ENCODE peak calls at places on chromosomes 1 and 21, in seven cellular contexts. One of them, this sample, is unnamed.

GRCh38 chr1:151059342-151060240 is at the start of gene CDC42SE1:
- DNase-seq in hepatocyte: peak; percentile 95
- DNase-seq in tibial artery: peak; percentile 90
- DNase-seq in heart right ventricle: peak; percentile 87
- DNase-seq in uterus: peak; percentile 76
- DNase-seq in lower lobe of right lung: peak; percentile 92
- DNase-seq in stomach: peak; percentile 83
- DNase-seq in this sample: peak; percentile 75

GRCh38 chr1:167221126-167221803 is 579 bp downstream of the POU2F1 start:
- DNase-seq in hepatocyte: peak; percentile 74
- DNase-seq in tibial artery: peak; percentile 65
- DNase-seq in heart right ventricle: no peak
- DNase-seq in uterus: no peak
- DNase-seq in lower lobe of right lung: no peak
- DNase-seq in stomach: peak; percentile 27
- DNase-seq in this sample: no peak

GRCh38 chr21:28899744-28900143 is 92.9 kb downstream of the LTN1 start:
- DNase-seq in hepatocyte: no peak
- DNase-seq in tibial artery: no peak
- DNase-seq in heart right ventricle: no peak
- DNase-seq in uterus: no peak
- DNase-seq in lower lobe of right lung: no peak
- DNase-seq in stomach: no peak
- DNase-seq in this sample: no peak

GRCh38 chr1:198932351-198932991 is 293.6 kb downstream of the PTPRC start:
- DNase-seq in hepatocyte: no peak
- DNase-seq in tibial artery: no peak
- DNase-seq in heart right ventricle: no peak
- DNase-seq in uterus: no peak
- DNase-seq in lower lobe of right lung: no peak
- DNase-seq in stomach: no peak
- DNase-seq in this sample: no peak

GRCh38 chr21:38777015-38777414 is 28.7 kb upstream of the ETS2 start:
- DNase-seq in hepatocyte: no peak
- DNase-seq in tibial artery: no peak
- DNase-seq in heart right ventricle: no peak
- DNase-seq in uterus: no peak
- DNase-seq in lower lobe of right lung: no peak
- DNase-seq in stomach: no peak
- DNase-seq in this sample: no peak

GRCh38 chr1:241641748-241642592 is 1.8 kb upstream of the CHML start:
- DNase-seq in hepatocyte: peak; percentile 22
- DNase-seq in tibial artery: no peak
- DNase-seq in heart right ventricle: no peak
- DNase-seq in uterus: no peak
- DNase-seq in lower lobe of right lung: no peak
- DNase-seq in stomach: no peak
- DNase-seq in this sample: no peak

GRCh38 chr1:199612976-199613774 is 414.3 kb upstream of the NR5A2 start:
- DNase-seq in hepatocyte: no peak
- DNase-seq in tibial artery: no peak
- DNase-seq in heart right ventricle: no peak
- DNase-seq in uterus: no peak
- DNase-seq in lower lobe of right lung: no peak
- DNase-seq in stomach: no peak
- DNase-seq in this sample: no peak

GRCh38 chr21:35390013-35390776 is 341.1 kb upstream of the RUNX1 start:
- DNase-seq in hepatocyte: peak; percentile 22
- DNase-seq in tibial artery: no peak
- DNase-seq in heart right ventricle: no peak
- DNase-seq in uterus: no peak
- DNase-seq in lower lobe of right lung: no peak
- DNase-seq in stomach: peak; percentile 34
- DNase-seq in this sample: peak; percentile 45

GRCh38 chr1:3126756-3127718 is 58.0 kb downstream of the PRDM16 start:
- DNase-seq in hepatocyte: no peak
- DNase-seq in tibial artery: no peak
- DNase-seq in heart right ventricle: no peak
- DNase-seq in uterus: no peak
- DNase-seq in lower lobe of right lung: no peak
- DNase-seq in stomach: no peak
- DNase-seq in this sample: no peak
- H3K4me1 ChIP-seq in hepatocyte: peaks cover 16% of the 10 kb centered on the region
- H3K4me1 ChIP-seq in tibial artery: peaks cover 100% of the 10 kb centered on the region
- H3K4me1 ChIP-seq in heart right ventricle: peaks cover 33% of the 10 kb centered on the region
- H3K4me1 ChIP-seq in uterus: peaks cover 11% of the 10 kb centered on the region
- H3K4me1 ChIP-seq in lower lobe of right lung: peaks cover 24% of the 10 kb centered on the region
- H3K4me1 ChIP-seq in stomach: peaks cover 76% of the 10 kb centered on the region
- H3K4me1 ChIP-seq in this sample: peaks cover 8% of the 10 kb centered on the region

GRCh38 chr1:29332204-29332603 is 95.9 kb downstream of the PTPRU start:
- DNase-seq in hepatocyte: peak; percentile 66
- DNase-seq in tibial artery: no peak
- DNase-seq in heart right ventricle: no peak
- DNase-seq in uterus: peak; percentile 29
- DNase-seq in lower lobe of right lung: no peak
- DNase-seq in stomach: no peak
- DNase-seq in this sample: no peak
- TF ChIP-seq CTCF in hepatocyte: peak; percentile 36
- TF ChIP-seq CTCF in tibial artery: no peak
- TF ChIP-seq CTCF in heart right ventricle: peak; percentile 43
- TF ChIP-seq CTCF in uterus: no peak
- TF ChIP-seq CTCF in lower lobe of right lung: peak; percentile 44
- TF ChIP-seq CTCF in stomach: no peak
- TF ChIP-seq CTCF in this sample: no peak

GRCh38 chr1:43345119-43345518 is 7.5 kb downstream of the MPL start:
- DNase-seq in hepatocyte: peak; percentile 53
- DNase-seq in tibial artery: peak; percentile 11
- DNase-seq in heart right ventricle: no peak
- DNase-seq in uterus: no peak
- DNase-seq in lower lobe of right lung: no peak
- DNase-seq in stomach: no peak
- DNase-seq in this sample: no peak
- H3K4me1 ChIP-seq in hepatocyte: peaks cover 14% of the 10 kb centered on the region
- H3K4me1 ChIP-seq in tibial artery: peaks cover 20% of the 10 kb centered on the region
- H3K4me1 ChIP-seq in heart right ventricle: peaks cover 19% of the 10 kb centered on the region
- H3K4me1 ChIP-seq in uterus: no peaks in the 10 kb centered on the region
- H3K4me1 ChIP-seq in lower lobe of right lung: peaks cover 22% of the 10 kb centered on the region
- H3K4me1 ChIP-seq in stomach: peaks cover 32% of the 10 kb centered on the region
- H3K4me1 ChIP-seq in this sample: peaks cover 18% of the 10 kb centered on the region

DNA sequence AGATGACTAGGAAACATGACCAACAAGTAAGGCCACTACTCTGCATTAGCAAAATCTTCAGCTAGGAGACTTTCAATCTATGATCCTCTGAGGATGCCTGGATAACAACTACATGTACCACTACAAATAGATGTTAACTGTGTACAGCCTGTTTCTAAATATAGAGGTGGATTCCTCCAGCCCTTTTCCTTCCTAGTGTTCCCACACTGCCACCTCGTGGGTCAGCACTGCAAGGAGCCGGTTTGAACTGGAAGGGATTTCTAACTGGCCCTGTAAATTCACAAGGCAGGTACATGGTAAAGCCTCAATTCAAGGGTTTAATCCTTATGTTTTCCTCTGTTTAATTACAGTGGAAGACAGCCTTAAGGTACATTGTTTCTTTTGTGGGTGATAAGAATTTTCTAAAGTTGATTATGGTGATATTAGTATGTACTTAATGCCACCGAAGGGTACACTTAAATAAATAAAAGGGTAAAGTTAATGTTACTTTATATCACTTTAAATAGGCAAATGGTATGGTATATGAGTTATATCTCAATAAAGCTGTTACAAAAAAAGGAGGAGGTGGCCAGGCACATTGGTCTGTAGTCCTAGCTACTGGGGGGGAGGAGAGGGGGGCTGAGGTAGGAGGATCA is 14.4 kb downstream of the SMYD3 start:
- DNase-seq in hepatocyte: peak; percentile 87
- DNase-seq in tibial artery: no peak
- DNase-seq in heart right ventricle: peak; percentile 61
- DNase-seq in uterus: peak; percentile 51
- DNase-seq in lower lobe of right lung: no peak
- DNase-seq in stomach: peak; percentile 70
- DNase-seq in this sample: peak; percentile 54
- TF ChIP-seq CTCF in hepatocyte: peak; percentile 91
- TF ChIP-seq CTCF in tibial artery: peak; percentile 67
- TF ChIP-seq CTCF in heart right ventricle: peak; percentile 75
- TF ChIP-seq CTCF in uterus: peak; percentile 70
- TF ChIP-seq CTCF in lower lobe of right lung: peak; percentile 78
- TF ChIP-seq CTCF in stomach: peak; percentile 22
- TF ChIP-seq CTCF in this sample: peak; percentile 43

GRCh38 chr1:28934676-28935075 is 20.3 kb downstream of the EPB41 start:
- DNase-seq in hepatocyte: no peak
- DNase-seq in tibial artery: no peak
- DNase-seq in heart right ventricle: no peak
- DNase-seq in uterus: no peak
- DNase-seq in lower lobe of right lung: no peak
- DNase-seq in stomach: no peak
- DNase-seq in this sample: no peak
- H3K4me1 ChIP-seq in hepatocyte: no peaks in the 10 kb centered on the region
- H3K4me1 ChIP-seq in tibial artery: no peaks in the 10 kb centered on the region
- H3K4me1 ChIP-seq in heart right ventricle: peaks cover 8% of the 10 kb centered on the region
- H3K4me1 ChIP-seq in uterus: no peaks in the 10 kb centered on the region
- H3K4me1 ChIP-seq in lower lobe of right lung: no peaks in the 10 kb centered on the region
- H3K4me1 ChIP-seq in stomach: peaks cover under 1% of the 10 kb centered on the region
- H3K4me1 ChIP-seq in this sample: peaks cover 3% of the 10 kb centered on the region